ENCODE peak calls at places on chromosomes 7 and 10, in six cellular contexts. One of them, this sample, is unnamed.

GRCh38 chr7:1360521-1360971 is 98.7 kb downstream of the MICALL2 start:
- DNase-seq in uterus: no peak
- DNase-seq in stimulated activated CD4-positive, alpha-beta T cell treated with anti-CD3 and anti-CD28 coated beads, Interleukin-12 subunit alpha, Interleukin-12 subunit beta, amount 100 ng/mL, for 4 hours: no peak
- DNase-seq in activated CD4-positive, alpha-beta memory T cell treated with anti-CD3 and anti-CD28 coated beads, Interleukin-2, amount 10 ng/mL, durations not matched to agents 7 days and 5 days: no peak
- DNase-seq in neural crest cell: no peak
- DNase-seq in right lobe of liver: peak; percentile 39
- DNase-seq in this sample: no peak

GRCh38 chr7:22109761-22110160 is 164.1 kb upstream of the CDCA7L start:
- DNase-seq in stimulated activated CD4-positive, alpha-beta T cell treated with anti-CD3 and anti-CD28 coated beads, Interleukin-12 subunit alpha, Interleukin-12 subunit beta, amount 100 ng/mL, for 4 hours: peak; percentile 7
- DNase-seq in uterus: no peak
- DNase-seq in activated CD4-positive, alpha-beta memory T cell treated with anti-CD3 and anti-CD28 coated beads, Interleukin-2, amount 10 ng/mL, durations not matched to agents 7 days and 5 days: peak; percentile 39
- DNase-seq in right lobe of liver: no peak
- DNase-seq in neural crest cell: no peak
- DNase-seq in this sample: peak; percentile 55

GRCh38 chr10:110323503-110323902 is 18.8 kb upstream of the SMNDC1 start:
- DNase-seq in activated CD4-positive, alpha-beta memory T cell treated with anti-CD3 and anti-CD28 coated beads, Interleukin-2, amount 10 ng/mL, durations not matched to agents 7 days and 5 days: no peak
- DNase-seq in stimulated activated CD4-positive, alpha-beta T cell treated with anti-CD3 and anti-CD28 coated beads, Interleukin-12 subunit alpha, Interleukin-12 subunit beta, amount 100 ng/mL, for 4 hours: no peak
- DNase-seq in uterus: no peak
- DNase-seq in right lobe of liver: no peak
- DNase-seq in neural crest cell: no peak
- DNase-seq in this sample: peak; percentile 50

GRCh38 chr10:101373063-101373462 is 19.1 kb downstream of the BTRC start:
- DNase-seq in uterus: no peak
- DNase-seq in neural crest cell: no peak
- DNase-seq in stimulated activated CD4-positive, alpha-beta T cell treated with anti-CD3 and anti-CD28 coated beads, Interleukin-12 subunit alpha, Interleukin-12 subunit beta, amount 100 ng/mL, for 4 hours: no peak
- DNase-seq in right lobe of liver: no peak
- DNase-seq in activated CD4-positive, alpha-beta memory T cell treated with anti-CD3 and anti-CD28 coated beads, Interleukin-2, amount 10 ng/mL, durations not matched to agents 7 days and 5 days: no peak
- DNase-seq in this sample: no peak

GRCh38 chr7:116583653-116584052 is 58.8 kb downstream of the CAV1 start:
- DNase-seq in activated CD4-positive, alpha-beta memory T cell treated with anti-CD3 and anti-CD28 coated beads, Interleukin-2, amount 10 ng/mL, durations not matched to agents 7 days and 5 days: peak; percentile 18
- DNase-seq in uterus: no peak
- DNase-seq in neural crest cell: no peak
- DNase-seq in stimulated activated CD4-positive, alpha-beta T cell treated with anti-CD3 and anti-CD28 coated beads, Interleukin-12 subunit alpha, Interleukin-12 subunit beta, amount 100 ng/mL, for 4 hours: no peak
- DNase-seq in right lobe of liver: no peak
- DNase-seq in this sample: peak; percentile 45

GRCh38 chr10:44832595-44833390 is 78.3 kb upstream of the TMEM72 start:
- DNase-seq in stimulated activated CD4-positive, alpha-beta T cell treated with anti-CD3 and anti-CD28 coated beads, Interleukin-12 subunit alpha, Interleukin-12 subunit beta, amount 100 ng/mL, for 4 hours: no peak
- DNase-seq in right lobe of liver: no peak
- DNase-seq in uterus: no peak
- DNase-seq in activated CD4-positive, alpha-beta memory T cell treated with anti-CD3 and anti-CD28 coated beads, Interleukin-2, amount 10 ng/mL, durations not matched to agents 7 days and 5 days: no peak
- DNase-seq in neural crest cell: no peak
- DNase-seq in this sample: no peak

GRCh38 chr10:43943119-43943824 is 294.6 kb upstream of the ZNF32 start:
- DNase-seq in uterus: no peak
- DNase-seq in activated CD4-positive, alpha-beta memory T cell treated with anti-CD3 and anti-CD28 coated beads, Interleukin-2, amount 10 ng/mL, durations not matched to agents 7 days and 5 days: peak; percentile 2
- DNase-seq in right lobe of liver: no peak
- DNase-seq in neural crest cell: no peak
- DNase-seq in stimulated activated CD4-positive, alpha-beta T cell treated with anti-CD3 and anti-CD28 coated beads, Interleukin-12 subunit alpha, Interleukin-12 subunit beta, amount 100 ng/mL, for 4 hours: no peak
- DNase-seq in this sample: no peak

GRCh38 chr10:88952647-88953111 is at the start of gene ACTA2:
- DNase-seq in uterus: peak; percentile 87
- DNase-seq in stimulated activated CD4-positive, alpha-beta T cell treated with anti-CD3 and anti-CD28 coated beads, Interleukin-12 subunit alpha, Interleukin-12 subunit beta, amount 100 ng/mL, for 4 hours: no peak
- DNase-seq in activated CD4-positive, alpha-beta memory T cell treated with anti-CD3 and anti-CD28 coated beads, Interleukin-2, amount 10 ng/mL, durations not matched to agents 7 days and 5 days: no peak
- DNase-seq in right lobe of liver: no peak
- DNase-seq in neural crest cell: no peak
- DNase-seq in this sample: no peak

GRCh38 chr10:119495061-119495505 is 47.4 kb downstream of the RGS10 start:
- DNase-seq in activated CD4-positive, alpha-beta memory T cell treated with anti-CD3 and anti-CD28 coated beads, Interleukin-2, amount 10 ng/mL, durations not matched to agents 7 days and 5 days: no peak
- DNase-seq in uterus: no peak
- DNase-seq in neural crest cell: no peak
- DNase-seq in stimulated activated CD4-positive, alpha-beta T cell treated with anti-CD3 and anti-CD28 coated beads, Interleukin-12 subunit alpha, Interleukin-12 subunit beta, amount 100 ng/mL, for 4 hours: no peak
- DNase-seq in right lobe of liver: no peak
- DNase-seq in this sample: no peak

GRCh38 chr10:44853148-44853734 is 57.9 kb upstream of the TMEM72 start:
- DNase-seq in stimulated activated CD4-positive, alpha-beta T cell treated with anti-CD3 and anti-CD28 coated beads, Interleukin-12 subunit alpha, Interleukin-12 subunit beta, amount 100 ng/mL, for 4 hours: no peak
- DNase-seq in uterus: no peak
- DNase-seq in right lobe of liver: no peak
- DNase-seq in activated CD4-positive, alpha-beta memory T cell treated with anti-CD3 and anti-CD28 coated beads, Interleukin-2, amount 10 ng/mL, durations not matched to agents 7 days and 5 days: no peak
- DNase-seq in neural crest cell: no peak
- DNase-seq in this sample: peak; percentile 43

GRCh38 chr10:13450078-13450477 is 78.7 kb downstream of the BEND7 start:
- DNase-seq in activated CD4-positive, alpha-beta memory T cell treated with anti-CD3 and anti-CD28 coated beads, Interleukin-2, amount 10 ng/mL, durations not matched to agents 7 days and 5 days: no peak
- DNase-seq in uterus: no peak
- DNase-seq in neural crest cell: no peak
- DNase-seq in right lobe of liver: no peak
- DNase-seq in stimulated activated CD4-positive, alpha-beta T cell treated with anti-CD3 and anti-CD28 coated beads, Interleukin-12 subunit alpha, Interleukin-12 subunit beta, amount 100 ng/mL, for 4 hours: no peak
- DNase-seq in this sample: no peak

GRCh38 chr7:1883031-1883761 is 213.1 kb downstream of the ELFN1 start:
- DNase-seq in uterus: no peak
- DNase-seq in stimulated activated CD4-positive, alpha-beta T cell treated with anti-CD3 and anti-CD28 coated beads, Interleukin-12 subunit alpha, Interleukin-12 subunit beta, amount 100 ng/mL, for 4 hours: no peak
- DNase-seq in neural crest cell: no peak
- DNase-seq in activated CD4-positive, alpha-beta memory T cell treated with anti-CD3 and anti-CD28 coated beads, Interleukin-2, amount 10 ng/mL, durations not matched to agents 7 days and 5 days: peak; percentile 47
- DNase-seq in right lobe of liver: peak; percentile 45
- DNase-seq in this sample: peak; percentile 96

GRCh38 chr10:73136627-73137026 is 26.4 kb downstream of the NUDT13 start:
- DNase-seq in activated CD4-positive, alpha-beta memory T cell treated with anti-CD3 and anti-CD28 coated beads, Interleukin-2, amount 10 ng/mL, durations not matched to agents 7 days and 5 days: no peak
- DNase-seq in uterus: no peak
- DNase-seq in neural crest cell: no peak
- DNase-seq in right lobe of liver: no peak
- DNase-seq in stimulated activated CD4-positive, alpha-beta T cell treated with anti-CD3 and anti-CD28 coated beads, Interleukin-12 subunit alpha, Interleukin-12 subunit beta, amount 100 ng/mL, for 4 hours: no peak
- DNase-seq in this sample: no peak

GRCh38 chr10:49387029-49387428 is 8.9 kb downstream of the DRGX start:
- DNase-seq in stimulated activated CD4-positive, alpha-beta T cell treated with anti-CD3 and anti-CD28 coated beads, Interleukin-12 subunit alpha, Interleukin-12 subunit beta, amount 100 ng/mL, for 4 hours: no peak
- DNase-seq in uterus: no peak
- DNase-seq in right lobe of liver: no peak
- DNase-seq in neural crest cell: no peak
- DNase-seq in activated CD4-positive, alpha-beta memory T cell treated with anti-CD3 and anti-CD28 coated beads, Interleukin-2, amount 10 ng/mL, durations not matched to agents 7 days and 5 days: no peak
- DNase-seq in this sample: no peak

GRCh38 chr7:114062810-114063209 is 144.0 kb upstream of the PPP1R3A start:
- DNase-seq in neural crest cell: no peak
- DNase-seq in stimulated activated CD4-positive, alpha-beta T cell treated with anti-CD3 and anti-CD28 coated beads, Interleukin-12 subunit alpha, Interleukin-12 subunit beta, amount 100 ng/mL, for 4 hours: no peak
- DNase-seq in uterus: no peak
- DNase-seq in right lobe of liver: no peak
- DNase-seq in activated CD4-positive, alpha-beta memory T cell treated with anti-CD3 and anti-CD28 coated beads, Interleukin-2, amount 10 ng/mL, durations not matched to agents 7 days and 5 days: no peak
- DNase-seq in this sample: no peak

GRCh38 chr7:95002726-95003125 is 95.3 kb downstream of the PPP1R9A start:
- DNase-seq in right lobe of liver: no peak
- DNase-seq in uterus: no peak
- DNase-seq in activated CD4-positive, alpha-beta memory T cell treated with anti-CD3 and anti-CD28 coated beads, Interleukin-2, amount 10 ng/mL, durations not matched to agents 7 days and 5 days: no peak
- DNase-seq in stimulated activated CD4-positive, alpha-beta T cell treated with anti-CD3 and anti-CD28 coated beads, Interleukin-12 subunit alpha, Interleukin-12 subunit beta, amount 100 ng/mL, for 4 hours: no peak
- DNase-seq in neural crest cell: no peak
- DNase-seq in this sample: peak; percentile 59

GRCh38 chr7:3301831-3302618 is 973 bp downstream of the SDK1 start:
- DNase-seq in neural crest cell: peak; percentile 26
- DNase-seq in right lobe of liver: no peak
- DNase-seq in uterus: peak; percentile 20
- DNase-seq in stimulated activated CD4-positive, alpha-beta T cell treated with anti-CD3 and anti-CD28 coated beads, Interleukin-12 subunit alpha, Interleukin-12 subunit beta, amount 100 ng/mL, for 4 hours: peak; percentile 7
- DNase-seq in activated CD4-positive, alpha-beta memory T cell treated with anti-CD3 and anti-CD28 coated beads, Interleukin-2, amount 10 ng/mL, durations not matched to agents 7 days and 5 days: no peak
- DNase-seq in this sample: peak; percentile 72

GRCh38 chr7:155263522-155264197 is 34.0 kb upstream of the INSIG1 start:
- DNase-seq in right lobe of liver: no peak
- DNase-seq in stimulated activated CD4-positive, alpha-beta T cell treated with anti-CD3 and anti-CD28 coated beads, Interleukin-12 subunit alpha, Interleukin-12 subunit beta, amount 100 ng/mL, for 4 hours: no peak
- DNase-seq in activated CD4-positive, alpha-beta memory T cell treated with anti-CD3 and anti-CD28 coated beads, Interleukin-2, amount 10 ng/mL, durations not matched to agents 7 days and 5 days: no peak
- DNase-seq in neural crest cell: no peak
- DNase-seq in uterus: no peak
- DNase-seq in this sample: no peak

GRCh38 chr7:110839866-110840265 is 251.1 kb upstream of the LRRN3 start:
- DNase-seq in right lobe of liver: no peak
- DNase-seq in activated CD4-positive, alpha-beta memory T cell treated with anti-CD3 and anti-CD28 coated beads, Interleukin-2, amount 10 ng/mL, durations not matched to agents 7 days and 5 days: no peak
- DNase-seq in neural crest cell: no peak
- DNase-seq in stimulated activated CD4-positive, alpha-beta T cell treated with anti-CD3 and anti-CD28 coated beads, Interleukin-12 subunit alpha, Interleukin-12 subunit beta, amount 100 ng/mL, for 4 hours: no peak
- DNase-seq in uterus: no peak
- DNase-seq in this sample: no peak

GRCh38 chr7:94696981-94697670 is 41.2 kb upstream of the SGCE start:
- DNase-seq in activated CD4-positive, alpha-beta memory T cell treated with anti-CD3 and anti-CD28 coated beads, Interleukin-2, amount 10 ng/mL, durations not matched to agents 7 days and 5 days: no peak
- DNase-seq in stimulated activated CD4-positive, alpha-beta T cell treated with anti-CD3 and anti-CD28 coated beads, Interleukin-12 subunit alpha, Interleukin-12 subunit beta, amount 100 ng/mL, for 4 hours: no peak
- DNase-seq in neural crest cell: no peak
- DNase-seq in right lobe of liver: no peak
- DNase-seq in uterus: peak; percentile 69
- DNase-seq in this sample: peak; percentile 92

GRCh38 chr7:80829527-80829926 is 89.3 kb downstream of the SEMA3C start:
- DNase-seq in right lobe of liver: no peak
- DNase-seq in activated CD4-positive, alpha-beta memory T cell treated with anti-CD3 and anti-CD28 coated beads, Interleukin-2, amount 10 ng/mL, durations not matched to agents 7 days and 5 days: no peak
- DNase-seq in neural crest cell: no peak
- DNase-seq in stimulated activated CD4-positive, alpha-beta T cell treated with anti-CD3 and anti-CD28 coated beads, Interleukin-12 subunit alpha, Interleukin-12 subunit beta, amount 100 ng/mL, for 4 hours: no peak
- DNase-seq in uterus: no peak
- DNase-seq in this sample: no peak

GRCh38 chr7:103794424-103794823 is 195.0 kb downstream of the RELN start:
- DNase-seq in right lobe of liver: no peak
- DNase-seq in stimulated activated CD4-positive, alpha-beta T cell treated with anti-CD3 and anti-CD28 coated beads, Interleukin-12 subunit alpha, Interleukin-12 subunit beta, amount 100 ng/mL, for 4 hours: no peak
- DNase-seq in neural crest cell: no peak
- DNase-seq in activated CD4-positive, alpha-beta memory T cell treated with anti-CD3 and anti-CD28 coated beads, Interleukin-2, amount 10 ng/mL, durations not matched to agents 7 days and 5 days: no peak
- DNase-seq in uterus: no peak
- DNase-seq in this sample: no peak

GRCh38 chr7:50733552-50733951 is 49.1 kb downstream of the GRB10 start:
- DNase-seq in stimulated activated CD4-positive, alpha-beta T cell treated with anti-CD3 and anti-CD28 coated beads, Interleukin-12 subunit alpha, Interleukin-12 subunit beta, amount 100 ng/mL, for 4 hours: no peak
- DNase-seq in uterus: no peak
- DNase-seq in neural crest cell: no peak
- DNase-seq in right lobe of liver: no peak
- DNase-seq in activated CD4-positive, alpha-beta memory T cell treated with anti-CD3 and anti-CD28 coated beads, Interleukin-2, amount 10 ng/mL, durations not matched to agents 7 days and 5 days: no peak
- DNase-seq in this sample: no peak

GRCh38 chr7:65980478-65981250 is 1.3 kb downstream of the GUSB start:
- DNase-seq in right lobe of liver: peak; percentile 85
- DNase-seq in neural crest cell: no peak
- DNase-seq in activated CD4-positive, alpha-beta memory T cell treated with anti-CD3 and anti-CD28 coated beads, Interleukin-2, amount 10 ng/mL, durations not matched to agents 7 days and 5 days: peak; percentile 83
- DNase-seq in stimulated activated CD4-positive, alpha-beta T cell treated with anti-CD3 and anti-CD28 coated beads, Interleukin-12 subunit alpha, Interleukin-12 subunit beta, amount 100 ng/mL, for 4 hours: peak; percentile 11
- DNase-seq in uterus: no peak
- DNase-seq in this sample: no peak

GRCh38 chr10:20955355-20955893 is 58.3 kb upstream of the NEBL start:
- DNase-seq in neural crest cell: no peak
- DNase-seq in uterus: no peak
- DNase-seq in activated CD4-positive, alpha-beta memory T cell treated with anti-CD3 and anti-CD28 coated beads, Interleukin-2, amount 10 ng/mL, durations not matched to agents 7 days and 5 days: no peak
- DNase-seq in stimulated activated CD4-positive, alpha-beta T cell treated with anti-CD3 and anti-CD28 coated beads, Interleukin-12 subunit alpha, Interleukin-12 subunit beta, amount 100 ng/mL, for 4 hours: no peak
- DNase-seq in right lobe of liver: no peak
- DNase-seq in this sample: no peak

This sample was measured in ACHN.